ENCODE peak calls at places on chromosomes 16 and 17, in seven cellular contexts. J is aorta; T is activated CD8-positive, alpha-beta memory T cell treated with anti-CD3 and anti-CD28 coated beads for 24 hours; U is PC-3; F is EL; W is activated CD4-positive, alpha-beta T cell treated with anti-CD3 and anti-CD28 coated beads, Interleukin-2, amount 50 U/mL, for 1 hour; B is astrocyte of the hippocampus. L is an unnamed sample.
A peak's percentile ranks its signal among the peaks of the same experiment; 100 is the strongest.

GRCh38 chr16:21563676-21564075 is 35.7 kb upstream of the METTL9 start:
- DNase-seq in J (no peak), T (no peak), B (no peak), W (no peak), F (no peak), U (no peak), L (no peak)

GRCh38 chr17:64339516-64340475 is 50.9 kb downstream of the PECAM1 start:
- DNase-seq in W (no peak), T (no peak), F (no peak), J (no peak), B (no peak), U (peak; percentile 35), L (no peak)

GRCh38 chr16:70714526-70715112 is 28.8 kb upstream of the MTSS2 start:
- DNase-seq in U (no peak), J (no peak), B (no peak), W (no peak), F (no peak), T (no peak), L (no peak)

GRCh38 chr17:46200200-46200599 is 7.0 kb upstream of the KANSL1 start:
- DNase-seq in T (no peak), U (no peak), J (no peak), B (no peak), W (no peak), F (no peak), L (no peak)

GRCh38 chr17:44794699-44795413 is 35.2 kb downstream of the GJC1 start:
- DNase-seq in B (peak; percentile 59), F (peak; percentile 96), J (no peak), U (peak; percentile 94), W (no peak), T (no peak), L (peak; percentile 47)

GRCh38 chr17:17693253-17693954 is 12.1 kb downstream of the RAI1 start:
- DNase-seq in U (peak; percentile 74), B (peak; percentile 82), W (no peak), J (peak; percentile 82), F (no peak), T (no peak), L (peak; percentile 53)

GRCh38 chr17:80169107-80169506 is 723 bp upstream of the CARD14 start:
- DNase-seq in F (no peak), W (no peak), J (no peak), T (no peak), B (no peak), U (no peak), L (no peak)

GRCh38 chr16:51025588-51026290 is 125.3 kb downstream of the SALL1 start:
- DNase-seq in B (no peak), T (no peak), F (no peak), J (no peak), W (no peak), U (no peak), L (no peak)

GRCh38 chr16:86219655-86220445 is 290.5 kb upstream of the FOXF1 start:
- DNase-seq in F (peak; percentile 56), B (no peak), U (no peak), W (no peak), J (no peak), T (no peak), L (peak; percentile 38)

GRCh38 chr16:88013766-88014165 is 62.5 kb downstream of the BANP start:
- DNase-seq in F (no peak), J (no peak), B (no peak), U (peak; percentile 4), T (no peak), W (no peak), L (no peak)

GRCh38 chr16:23119570-23119969 is 29.7 kb downstream of the USP31 start:
- DNase-seq in J (no peak), T (no peak), U (no peak), F (peak; percentile 23), W (no peak), B (peak; percentile 31), L (peak; percentile 27)

GRCh38 chr16:10976663-10977062 is 32.3 kb downstream of the CLEC16A start:
- DNase-seq in U (no peak), B (no peak), F (no peak), T (no peak), W (no peak), J (no peak), L (no peak)

GRCh38 chr16:12079411-12079965 is 103.0 kb downstream of the SNX29 start:
- DNase-seq in F (no peak), B (no peak), W (no peak), T (no peak), J (no peak), U (no peak), L (no peak)